ENCODE peak calls at places on chromosomes 13 and 19, in nine cellular contexts. S is neural crest cell; I is stimulated activated CD4-positive, alpha-beta T cell treated with anti-CD3 and anti-CD28 coated beads, Interleukin-12 subunit alpha, Interleukin-12 subunit beta, amount 100 ng/mL, for 24 hours; D is midbrain; W is ACHN; O is T1000; R is HTR-8/SVneo; J is activated CD8-positive, alpha-beta T cell treated with anti-CD3 and anti-CD28 coated beads for 36 hours; X is mammary epithelial cell. F is an unnamed sample.

GRCh38 chr13:44876782-44877324 is 112.4 kb downstream of the NUFIP1 start:
- DNase-seq in S (peak), I (peak), D (no peak), W (no peak), O (no peak), R (no peak), J (peak), X (no peak), F (no peak)

GRCh38 chr19:38737297-38737865 is 6.9 kb downstream of the CAPN12 start:
- DNase-seq in S (no peak), I (no peak), D (no peak), W (no peak), O (no peak), R (no peak), J (peak), X (peak), F (no peak)

GRCh38 chr13:79434578-79434977 is 28.5 kb upstream of the RBM26 start:
- DNase-seq in S (no peak), I (no peak), D (no peak), W (no peak), O (no peak), R (no peak), J (no peak), X (no peak), F (no peak)

GRCh38 chr19:37954421-37954874 is 47.4 kb downstream of the SIPA1L3 start:
- DNase-seq in S (no peak), I (no peak), D (no peak), W (no peak), O (no peak), R (no peak), J (no peak), X (no peak), F (no peak)

GRCh38 chr13:41548031-41548430 is 90.7 kb downstream of the RGCC start:
- DNase-seq in S (no peak), I (no peak), D (peak), W (no peak), O (no peak), R (no peak), J (no peak), X (no peak), F (no peak)

GRCh38 chr19:45396389-45397260 is 8.2 kb downstream of the PPP1R13L start:
- DNase-seq in S (no peak), I (no peak), D (no peak), W (no peak), O (no peak), R (no peak), J (no peak), X (no peak), F (no peak)

GRCh38 chr13:109323338-109323737 is 463.0 kb downstream of the IRS2 start:
- DNase-seq in S (no peak), I (no peak), D (no peak), W (no peak), O (no peak), R (no peak), J (no peak), X (no peak), F (no peak)

GRCh38 chr19:6891761-6892385 is 4.5 kb downstream of the ADGRE1 start:
- DNase-seq in S (no peak), I (no peak), D (no peak), W (no peak), O (no peak), R (no peak), J (no peak), X (no peak), F (no peak)

GRCh38 chr19:7500811-7501450 is 12.1 kb upstream of the PEX11G start:
- DNase-seq in S (peak), I (peak), D (peak), W (no peak), O (no peak), R (peak), J (peak), X (peak), F (peak)

GRCh38 chr19:788821-789472 is 8.3 kb upstream of the PTBP1 start:
- DNase-seq in S (no peak), I (no peak), D (no peak), W (no peak), O (no peak), R (no peak), J (no peak), X (no peak), F (no peak)

GRCh38 chr19:29540128-29540527 is 14.3 kb downstream of the VSTM2B start:
- DNase-seq in S (no peak), I (no peak), D (no peak), W (no peak), O (no peak), R (no peak), J (no peak), X (no peak), F (no peak)

GRCh38 chr13:44068169-44068568 is 188.5 kb downstream of the LACC1 start:
- DNase-seq in S (no peak), I (no peak), D (no peak), W (no peak), O (no peak), R (no peak), J (no peak), X (peak), F (no peak)

GRCh38 chr19:17794412-17794730 is 567 bp upstream of the B3GNT3 start:
- DNase-seq in S (no peak), I (no peak), D (no peak), W (no peak), O (no peak), R (no peak), J (no peak), X (no peak), F (no peak)

GRCh38 chr13:99948907-99949656 is 22.5 kb downstream of the ZIC5 start:
- DNase-seq in S (no peak), I (no peak), D (no peak), W (no peak), O (no peak), R (no peak), J (no peak), X (no peak), F (no peak)

GRCh38 chr13:78978381-78978998 is 319.5 kb upstream of the OBI1 start:
- DNase-seq in S (peak), I (peak), D (peak), W (peak), O (no peak), R (peak), J (peak), X (peak), F (no peak)

GRCh38 chr13:33466262-33466661 is 180.7 kb upstream of the STARD13 start:
- DNase-seq in S (no peak), I (no peak), D (no peak), W (no peak), O (no peak), R (no peak), J (no peak), X (no peak), F (no peak)

GRCh38 chr19:1487576-1488281 is 2.4 kb downstream of the PCSK4 start:
- DNase-seq in S (no peak), I (no peak), D (no peak), W (no peak), O (no peak), R (no peak), J (no peak), X (no peak), F (no peak)

GRCh38 chr13:21637296-21637695 is 33.3 kb upstream of the MICU2 start:
- DNase-seq in S (no peak), I (peak), D (no peak), W (peak), O (peak), R (peak), J (peak), X (peak), F (no peak)

GRCh38 chr13:68748038-68748437 is 1359.6 kb upstream of the ATXN8OS start:
- DNase-seq in S (no peak), I (no peak), D (no peak), W (no peak), O (no peak), R (no peak), J (no peak), X (no peak), F (no peak)

GRCh38 chr13:110274687-110275086 is 32.3 kb downstream of the COL4A1 start:
- DNase-seq in S (no peak), I (no peak), D (no peak), W (no peak), O (no peak), R (no peak), J (no peak), X (no peak), F (no peak)

F was measured in stimulated activated naive CD4-positive, alpha-beta T cell treated with Interleukin-2 at 50 U/mL for 16 hours.